ENCODE peak calls at places on chromosomes 12 and 14, in nine cellular contexts. One of them, this sample, is unnamed.

GRCh38 chr12:131444220-131445164 is 266.4 kb upstream of the SFSWAP start:
- DNase-seq in substantia nigra: no peak
- DNase-seq in kidney glomerular epithelial cell: no peak
- DNase-seq in NCI-H774: no peak
- DNase-seq in H7: no peak
- DNase-seq in CD4-positive, alpha-beta T cell: no peak
- DNase-seq in stimulated activated CD4-positive, alpha-beta T cell treated with anti-CD3 and anti-CD28 coated beads, Interleukin-1b, Interleukin-23, amount 100 ng/mL, for 1 hour: no peak
- DNase-seq in aorta: no peak
- DNase-seq in cardiac muscle cell: no peak
- DNase-seq in this sample: no peak

GRCh38 chr14:69547701-69548348 is 26.8 kb downstream of the CCDC177 start:
- DNase-seq in substantia nigra: peak; percentile 3
- DNase-seq in kidney glomerular epithelial cell: peak; percentile 35
- DNase-seq in NCI-H774: no peak
- DNase-seq in H7: peak; percentile 96
- DNase-seq in CD4-positive, alpha-beta T cell: no peak
- DNase-seq in stimulated activated CD4-positive, alpha-beta T cell treated with anti-CD3 and anti-CD28 coated beads, Interleukin-1b, Interleukin-23, amount 100 ng/mL, for 1 hour: no peak
- DNase-seq in aorta: no peak
- DNase-seq in cardiac muscle cell: peak; percentile 63
- DNase-seq in this sample: peak; percentile 44

GRCh38 chr12:113261847-113262470 is 40.7 kb downstream of the TPCN1 start:
- DNase-seq in substantia nigra: no peak
- DNase-seq in kidney glomerular epithelial cell: no peak
- DNase-seq in NCI-H774: no peak
- DNase-seq in H7: no peak
- DNase-seq in CD4-positive, alpha-beta T cell: peak; percentile 8
- DNase-seq in stimulated activated CD4-positive, alpha-beta T cell treated with anti-CD3 and anti-CD28 coated beads, Interleukin-1b, Interleukin-23, amount 100 ng/mL, for 1 hour: no peak
- DNase-seq in aorta: no peak
- DNase-seq in cardiac muscle cell: no peak
- DNase-seq in this sample: peak; percentile 64

GRCh38 chr12:100675432-100675831 is 101.9 kb downstream of the GAS2L3 start:
- DNase-seq in substantia nigra: no peak
- DNase-seq in kidney glomerular epithelial cell: peak; percentile 50
- DNase-seq in NCI-H774: peak; percentile 62
- DNase-seq in H7: no peak
- DNase-seq in CD4-positive, alpha-beta T cell: no peak
- DNase-seq in stimulated activated CD4-positive, alpha-beta T cell treated with anti-CD3 and anti-CD28 coated beads, Interleukin-1b, Interleukin-23, amount 100 ng/mL, for 1 hour: no peak
- DNase-seq in aorta: peak; percentile 50
- DNase-seq in cardiac muscle cell: no peak
- DNase-seq in this sample: no peak

GRCh38 chr14:105180598-105181528 is at the start of gene NUDT14:
- DNase-seq in substantia nigra: no peak
- DNase-seq in kidney glomerular epithelial cell: peak; percentile 30
- DNase-seq in NCI-H774: peak; percentile 72
- DNase-seq in H7: peak; percentile 99
- DNase-seq in CD4-positive, alpha-beta T cell: peak; percentile 78
- DNase-seq in stimulated activated CD4-positive, alpha-beta T cell treated with anti-CD3 and anti-CD28 coated beads, Interleukin-1b, Interleukin-23, amount 100 ng/mL, for 1 hour: peak; percentile 80
- DNase-seq in aorta: peak; percentile 80
- DNase-seq in cardiac muscle cell: peak; percentile 86
- DNase-seq in this sample: peak; percentile 91

GRCh38 chr12:29782821-29783772 is 645 bp downstream of the TMTC1 start:
- DNase-seq in substantia nigra: peak; percentile 54
- DNase-seq in kidney glomerular epithelial cell: no peak
- DNase-seq in NCI-H774: no peak
- DNase-seq in H7: peak; percentile 73
- DNase-seq in CD4-positive, alpha-beta T cell: no peak
- DNase-seq in stimulated activated CD4-positive, alpha-beta T cell treated with anti-CD3 and anti-CD28 coated beads, Interleukin-1b, Interleukin-23, amount 100 ng/mL, for 1 hour: no peak
- DNase-seq in aorta: peak; percentile 67
- DNase-seq in cardiac muscle cell: peak; percentile 69
- DNase-seq in this sample: peak; percentile 10

GRCh38 chr14:36657409-36658090 is 4.1 kb upstream of the PAX9 start:
- DNase-seq in substantia nigra: no peak
- DNase-seq in kidney glomerular epithelial cell: no peak
- DNase-seq in NCI-H774: peak; percentile 21
- DNase-seq in H7: peak; percentile 77
- DNase-seq in CD4-positive, alpha-beta T cell: no peak
- DNase-seq in stimulated activated CD4-positive, alpha-beta T cell treated with anti-CD3 and anti-CD28 coated beads, Interleukin-1b, Interleukin-23, amount 100 ng/mL, for 1 hour: no peak
- DNase-seq in aorta: peak; percentile 38
- DNase-seq in cardiac muscle cell: no peak
- DNase-seq in this sample: no peak

GRCh38 chr12:123705935-123706334 is 6.2 kb upstream of the ATP6V0A2 start:
- DNase-seq in substantia nigra: no peak
- DNase-seq in kidney glomerular epithelial cell: no peak
- DNase-seq in NCI-H774: no peak
- DNase-seq in H7: no peak
- DNase-seq in CD4-positive, alpha-beta T cell: no peak
- DNase-seq in stimulated activated CD4-positive, alpha-beta T cell treated with anti-CD3 and anti-CD28 coated beads, Interleukin-1b, Interleukin-23, amount 100 ng/mL, for 1 hour: no peak
- DNase-seq in aorta: no peak
- DNase-seq in cardiac muscle cell: no peak
- DNase-seq in this sample: no peak

GRCh38 chr12:94779520-94779919 is 129.2 kb upstream of the TMCC3 start:
- DNase-seq in substantia nigra: no peak
- DNase-seq in kidney glomerular epithelial cell: peak; percentile 97
- DNase-seq in NCI-H774: no peak
- DNase-seq in H7: no peak
- DNase-seq in CD4-positive, alpha-beta T cell: no peak
- DNase-seq in stimulated activated CD4-positive, alpha-beta T cell treated with anti-CD3 and anti-CD28 coated beads, Interleukin-1b, Interleukin-23, amount 100 ng/mL, for 1 hour: no peak
- DNase-seq in aorta: no peak
- DNase-seq in cardiac muscle cell: no peak
- DNase-seq in this sample: no peak

GRCh38 chr14:55129086-55129427 is at the start of gene LGALS3:
- DNase-seq in substantia nigra: no peak
- DNase-seq in kidney glomerular epithelial cell: peak; percentile 18
- DNase-seq in NCI-H774: no peak
- DNase-seq in H7: peak; percentile 94
- DNase-seq in CD4-positive, alpha-beta T cell: no peak
- DNase-seq in stimulated activated CD4-positive, alpha-beta T cell treated with anti-CD3 and anti-CD28 coated beads, Interleukin-1b, Interleukin-23, amount 100 ng/mL, for 1 hour: no peak
- DNase-seq in aorta: peak; percentile 85
- DNase-seq in cardiac muscle cell: peak; percentile 80
- DNase-seq in this sample: peak; percentile 38

GRCh38 chr12:13079440-13079906 is 24.0 kb downstream of the GSG1 start:
- DNase-seq in substantia nigra: no peak
- DNase-seq in kidney glomerular epithelial cell: no peak
- DNase-seq in NCI-H774: no peak
- DNase-seq in H7: peak; percentile 37
- DNase-seq in CD4-positive, alpha-beta T cell: no peak
- DNase-seq in stimulated activated CD4-positive, alpha-beta T cell treated with anti-CD3 and anti-CD28 coated beads, Interleukin-1b, Interleukin-23, amount 100 ng/mL, for 1 hour: no peak
- DNase-seq in aorta: no peak
- DNase-seq in cardiac muscle cell: no peak
- DNase-seq in this sample: no peak

GRCh38 chr12:27627123-27627835 is 69.0 kb upstream of the REP15 start:
- DNase-seq in substantia nigra: no peak
- DNase-seq in kidney glomerular epithelial cell: peak; percentile 41
- DNase-seq in NCI-H774: no peak
- DNase-seq in H7: no peak
- DNase-seq in CD4-positive, alpha-beta T cell: no peak
- DNase-seq in stimulated activated CD4-positive, alpha-beta T cell treated with anti-CD3 and anti-CD28 coated beads, Interleukin-1b, Interleukin-23, amount 100 ng/mL, for 1 hour: no peak
- DNase-seq in aorta: peak; percentile 53
- DNase-seq in cardiac muscle cell: no peak
- DNase-seq in this sample: no peak

GRCh38 chr12:108511633-108512540 is 3.2 kb upstream of the FICD start:
- DNase-seq in substantia nigra: peak; percentile 55
- DNase-seq in kidney glomerular epithelial cell: peak; percentile 61
- DNase-seq in NCI-H774: peak; percentile 52
- DNase-seq in H7: peak; percentile 81
- DNase-seq in CD4-positive, alpha-beta T cell: peak; percentile 69
- DNase-seq in stimulated activated CD4-positive, alpha-beta T cell treated with anti-CD3 and anti-CD28 coated beads, Interleukin-1b, Interleukin-23, amount 100 ng/mL, for 1 hour: peak; percentile 61
- DNase-seq in aorta: peak; percentile 74
- DNase-seq in cardiac muscle cell: peak; percentile 70
- DNase-seq in this sample: peak; percentile 86

GRCh38 chr14:69997849-69998248 is 118.6 kb downstream of the SMOC1 start:
- DNase-seq in substantia nigra: no peak
- DNase-seq in kidney glomerular epithelial cell: peak; percentile 84
- DNase-seq in NCI-H774: no peak
- DNase-seq in H7: no peak
- DNase-seq in CD4-positive, alpha-beta T cell: no peak
- DNase-seq in stimulated activated CD4-positive, alpha-beta T cell treated with anti-CD3 and anti-CD28 coated beads, Interleukin-1b, Interleukin-23, amount 100 ng/mL, for 1 hour: no peak
- DNase-seq in aorta: no peak
- DNase-seq in cardiac muscle cell: no peak
- DNase-seq in this sample: no peak

GRCh38 chr12:19085090-19085489 is 44.4 kb upstream of the PLEKHA5 start:
- DNase-seq in substantia nigra: no peak
- DNase-seq in kidney glomerular epithelial cell: no peak
- DNase-seq in NCI-H774: no peak
- DNase-seq in H7: no peak
- DNase-seq in CD4-positive, alpha-beta T cell: no peak
- DNase-seq in stimulated activated CD4-positive, alpha-beta T cell treated with anti-CD3 and anti-CD28 coated beads, Interleukin-1b, Interleukin-23, amount 100 ng/mL, for 1 hour: no peak
- DNase-seq in aorta: no peak
- DNase-seq in cardiac muscle cell: no peak
- DNase-seq in this sample: no peak